ENCODE peak calls at places on chromosome 13, in five cellular contexts. U is heart left ventricle; Z is CD4-positive, CD25-positive, alpha-beta regulatory T cell; N is heart right ventricle; M is thoracic aorta. V is an unnamed sample.

GRCh38 chr13:81487151-81487550 is 1146.2 kb upstream of the SPRY2 start:
- DNase-seq in N (no peak), M (no peak), Z (no peak), U (no peak), V (no peak)

GRCh38 chr13:112481458-112481857 is 105.3 kb downstream of the SPACA7 start:
- DNase-seq in N (no peak), U (no peak), Z (no peak), M (no peak), V (no peak)

GRCh38 chr13:95154441-95154886 is 146.8 kb downstream of the ABCC4 start:
- DNase-seq in M (no peak), N (no peak), U (no peak), Z (no peak), V (no peak)

GRCh38 chr13:110214637-110215036 is 92.3 kb downstream of the COL4A1 start:
- DNase-seq in U (no peak), N (no peak), Z (no peak), M (no peak), V (no peak)

GRCh38 chr13:19862511-19863313 is 737 bp downstream of the ZMYM5 start:
- DNase-seq in U (peak; percentile 21), M (no peak), N (peak; percentile 29), Z (peak; percentile 74), V (peak; percentile 45)

GRCh38 chr13:31699650-31700049 is 39.7 kb upstream of the RXFP2 start:
- DNase-seq in Z (no peak), M (no peak), N (no peak), U (no peak), V (no peak)

GRCh38 chr13:57569981-57570380 is 61.6 kb upstream of the PCDH17 start:
- DNase-seq in N (no peak), U (no peak), Z (no peak), M (no peak), V (no peak)

GRCh38 chr13:30601836-30602235 is 15.9 kb upstream of the USPL1 start:
- DNase-seq in U (no peak), Z (no peak), N (no peak), M (no peak), V (no peak)

GRCh38 chr13:112981361-112981905 is 12.4 kb downstream of the MCF2L start:
- DNase-seq in M (no peak), U (no peak), N (no peak), Z (no peak), V (no peak)

GRCh38 chr13:95535243-95535642 is 17.3 kb upstream of the CLDN10 start:
- DNase-seq in Z (no peak), U (no peak), M (no peak), N (no peak), V (no peak)

GRCh38 chr13:99425485-99426341 is 75.6 kb upstream of the TM9SF2 start:
- DNase-seq in N (no peak), U (no peak), M (no peak), Z (peak; percentile 82), V (peak; percentile 65)

GRCh38 chr13:106587787-106588186 is 19.9 kb upstream of the ARGLU1 start:
- DNase-seq in U (no peak), Z (peak; percentile 35), M (no peak), N (no peak), V (no peak)

GRCh38 chr13:80100636-80101035 is 240.3 kb downstream of the SPRY2 start:
- DNase-seq in N (no peak), M (no peak), Z (no peak), U (no peak), V (no peak)

GRCh38 chr13:101408154-101408553 is 8.2 kb downstream of the NALCN start:
- DNase-seq in N (no peak), M (no peak), Z (no peak), U (no peak), V (no peak)

GRCh38 chr13:110023729-110024645 is 237.6 kb upstream of the IRS2 start:
- DNase-seq in U (peak; percentile 36), M (peak; percentile 22), N (peak; percentile 47), Z (no peak), V (no peak)

GRCh38 chr13:110537116-110537515 is 24.4 kb downstream of the RAB20 start:
- DNase-seq in N (no peak), M (no peak), Z (no peak), U (no peak), V (no peak)

GRCh38 chr13:71396149-71396548 is 470.9 kb downstream of the DACH1 start:
- DNase-seq in M (no peak), U (no peak), N (no peak), Z (no peak), V (no peak)

GRCh38 chr13:26679411-26679810 is 81.2 kb downstream of the GPR12 start:
- DNase-seq in M (no peak), U (no peak), Z (no peak), N (no peak), V (no peak)

GRCh38 chr13:43127103-43127817 is 103.9 kb downstream of the DNAJC15 start:
- DNase-seq in N (peak; percentile 16), U (no peak), Z (no peak), M (no peak), V (no peak)

GRCh38 chr13:27053902-27054595 is 117.6 kb downstream of the USP12 start:
- DNase-seq in N (no peak), Z (no peak), M (no peak), U (no peak), V (no peak)

GRCh38 chr13:103282571-103283450 is 216.6 kb upstream of the SLC10A2 start:
- DNase-seq in Z (no peak), U (no peak), N (no peak), M (no peak), V (no peak)

GRCh38 chr13:36163809-36164308 is 32.7 kb upstream of the DCLK1 start:
- DNase-seq in N (peak; percentile 53), Z (no peak), M (no peak), U (peak; percentile 46), V (no peak)

GRCh38 chr13:80945328-80945727 is 604.4 kb upstream of the SPRY2 start:
- DNase-seq in Z (no peak), U (no peak), N (peak; percentile 16), M (no peak), V (no peak)

GRCh38 chr13:63586467-63586866 is 2170.8 kb upstream of the PCDH20 start:
- DNase-seq in U (no peak), N (no peak), Z (no peak), M (no peak), V (no peak)

GRCh38 chr13:50617134-50617721 is 226.3 kb downstream of the DLEU7 start:
- DNase-seq in U (no peak), M (no peak), N (no peak), Z (no peak), V (no peak)

GRCh38 chr13:98467263-98467985 is 109.5 kb downstream of the STK24 start:
- DNase-seq in M (no peak), Z (no peak), N (no peak), U (no peak), V (no peak)

GRCh38 chr13:41610426-41610825 is 153.1 kb downstream of the RGCC start:
- DNase-seq in M (no peak), U (peak; percentile 45), N (peak; percentile 44), Z (no peak), V (no peak)

GRCh38 chr13:27172495-27172842 is 858 bp upstream of the USP12 start:
- DNase-seq in M (no peak), Z (no peak), U (no peak), N (no peak), V (no peak)

GRCh38 chr13:60612593-60612992 is 215.6 kb downstream of the TDRD3 start:
- DNase-seq in N (no peak), M (no peak), Z (no peak), U (no peak), V (no peak)
- H3K4me1 ChIP-seq in N (no peaks in the 10 kb centered on the region), M (no peaks in the 10 kb centered on the region), Z (no peaks in the 10 kb centered on the region), U (no peaks in the 10 kb centered on the region), V (no peaks in the 10 kb centered on the region)

GRCh38 chr13:33744589-33745369 is 73.2 kb upstream of the RFC3 start:
- DNase-seq in Z (no peak), M (no peak), U (no peak), N (no peak), V (no peak)
- H3K4me1 ChIP-seq in Z (no peaks in the 10 kb centered on the region), M (peaks cover 7% of the 10 kb centered on the region), U (peaks cover 3% of the 10 kb centered on the region), N (peaks cover 11% of the 10 kb centered on the region), V (peaks cover 19% of the 10 kb centered on the region)

DNA sequence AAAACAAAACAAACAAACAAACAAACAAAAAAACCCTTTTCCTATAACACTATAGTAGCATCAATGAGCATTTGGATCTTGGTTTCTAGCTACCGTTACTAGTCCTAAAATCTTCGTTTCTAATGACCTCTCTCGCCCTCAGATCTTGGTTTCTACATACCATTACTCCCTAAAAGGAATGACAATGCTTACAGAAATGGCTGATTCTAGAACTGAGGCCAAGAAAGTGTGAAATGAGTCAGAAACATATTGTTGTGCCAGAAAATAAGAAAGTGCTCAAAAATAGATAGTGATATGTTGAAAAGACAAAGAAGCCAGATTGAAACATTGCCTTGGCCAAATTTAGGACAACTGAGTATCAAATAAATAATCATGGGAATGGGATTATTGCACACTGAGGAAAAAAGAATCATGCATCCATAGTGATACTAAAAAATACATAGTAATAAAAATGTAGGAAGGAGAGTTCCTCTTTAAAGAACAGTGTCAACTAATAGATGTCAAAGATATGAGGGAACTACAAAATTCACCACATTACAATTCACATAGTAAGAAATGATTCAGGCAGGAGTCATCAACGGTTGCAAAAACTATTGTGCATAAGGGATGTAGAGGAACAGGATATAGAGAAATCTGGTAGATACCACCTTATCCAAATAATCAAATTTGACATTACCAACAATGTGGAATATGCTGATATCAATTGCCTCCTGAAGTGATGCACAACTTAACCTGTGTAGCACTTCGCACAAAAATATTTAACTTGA is 386.6 kb downstream of the DIAPH3 start:
- DNase-seq in M (no peak), N (no peak), U (no peak), Z (no peak), V (no peak)
- H3K4me1 ChIP-seq in M (peaks cover 4% of the 10 kb centered on the region), N (no peaks in the 10 kb centered on the region), U (no peaks in the 10 kb centered on the region), Z (no peaks in the 10 kb centered on the region), V (no peaks in the 10 kb centered on the region)

GRCh38 chr13:49346460-49346859 is 97.4 kb downstream of the CAB39L start:
- DNase-seq in M (no peak), U (no peak), N (no peak), Z (no peak), V (no peak)
- H3K4me1 ChIP-seq in M (peaks cover 2% of the 10 kb centered on the region), U (no peaks in the 10 kb centered on the region), N (no peaks in the 10 kb centered on the region), Z (no peaks in the 10 kb centered on the region), V (no peaks in the 10 kb centered on the region)

DNA sequence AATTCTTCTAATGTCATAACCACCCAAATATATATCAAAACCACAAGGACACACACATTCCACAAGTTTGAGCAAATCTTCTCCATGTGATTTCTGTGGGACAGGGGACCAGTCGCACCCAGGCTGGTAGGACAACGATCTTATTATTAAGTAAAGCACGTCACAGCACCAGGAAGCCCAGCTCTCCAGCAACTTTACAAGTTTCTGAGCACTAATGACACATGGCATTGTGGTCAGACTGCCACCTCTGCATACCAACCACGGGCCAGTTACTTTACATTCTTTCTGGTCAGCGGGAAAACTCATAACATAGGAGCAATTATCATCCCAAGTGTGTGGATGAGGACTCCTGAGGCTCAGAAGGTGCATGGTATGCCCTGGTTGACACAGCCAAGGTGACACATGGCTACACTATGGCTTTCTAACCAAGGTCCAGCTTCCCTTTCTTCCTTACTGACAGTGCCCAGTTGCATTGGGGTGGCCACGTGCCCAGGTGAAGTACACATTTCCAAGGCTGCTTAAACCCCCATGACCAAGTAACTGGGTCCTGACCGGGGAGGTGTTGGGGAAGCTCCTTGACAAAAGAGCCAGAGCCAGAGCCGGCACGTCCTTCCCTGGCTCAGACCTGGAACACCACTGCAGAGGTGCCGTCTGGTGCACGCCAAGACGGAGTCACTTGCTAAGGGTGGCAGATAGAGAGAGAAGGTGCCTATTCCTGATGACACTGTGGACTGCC is 27.4 kb downstream of the LATS2 start:
- DNase-seq in M (no peak), U (no peak), Z (no peak), N (no peak), V (no peak)
- H3K4me1 ChIP-seq in M (peaks cover 33% of the 10 kb centered on the region), U (peaks cover 17% of the 10 kb centered on the region), Z (no peaks in the 10 kb centered on the region), N (peaks cover 65% of the 10 kb centered on the region), V (no peaks in the 10 kb centered on the region)

V was measured in naive thymus-derived CD4-positive, alpha-beta T cell.